ENCODE peak calls at places on chromosomes 16 and 17, in four cellular contexts. W is C1 segment of cervical spinal cord, I is Caco-2, Q is GM04504. B is an unnamed sample.

GRCh38 chr16:8776193-8776592 is 21.2 kb downstream of the TMEM186 start:
- DNase-seq in W (no peak), I (no peak), Q (no peak), B (no peak)

GRCh38 chr17:63841350-63842172 is 924 bp downstream of the SMARCD2 start:
- DNase-seq in W (peak), I (peak), Q (no peak), B (no peak)

GRCh38 chr16:27698746-27699145 is 148.8 kb downstream of the KATNIP start:
- DNase-seq in W (no peak), I (no peak), Q (no peak), B (no peak)

GRCh38 chr17:15941781-15942180 is 3.1 kb upstream of the ADORA2B start:
- DNase-seq in W (no peak), I (no peak), Q (no peak), B (no peak)

GRCh38 chr16:5709889-5710288 is 612.3 kb upstream of the EEF2KMT start:
- DNase-seq in W (no peak), I (peak), Q (no peak), B (no peak)

GRCh38 chr17:76541739-76542450 is 2.1 kb downstream of the PRCD start:
- DNase-seq in W (no peak), I (no peak), Q (no peak), B (no peak)

GRCh38 chr17:1762906-1763829 is 1.3 kb downstream of the SERPINF1 start:
- DNase-seq in W (no peak), I (no peak), Q (peak), B (no peak)

GRCh38 chr17:44916059-44916780 is 920 bp upstream of the GFAP start:
- DNase-seq in W (peak), I (peak), Q (no peak), B (no peak)

GRCh38 chr17:80866050-80866793 is 125.4 kb upstream of the CHMP6 start:
- DNase-seq in W (peak), I (peak), Q (no peak), B (no peak)

GRCh38 chr16:1580256-1580655 is 31.6 kb downstream of the IFT140 start:
- DNase-seq in W (no peak), I (no peak), Q (no peak), B (no peak)

GRCh38 chr16:73572135-73572534 is 524.2 kb upstream of the ZFHX3 start:
- DNase-seq in W (no peak), I (no peak), Q (no peak), B (no peak)

GRCh38 chr17:43702636-43703035 is 40.9 kb upstream of the MEOX1 start:
- DNase-seq in W (no peak), I (peak), Q (no peak), B (no peak)

GRCh38 chr16:49749816-49750215 is 106.1 kb downstream of the ZNF423 start:
- DNase-seq in W (no peak), I (no peak), Q (no peak), B (no peak)

GRCh38 chr16:85172465-85173071 is 60.3 kb upstream of the CIBAR2 start:
- DNase-seq in W (no peak), I (no peak), Q (no peak), B (no peak)

GRCh38 chr17:46773676-46774075 is 44.8 kb downstream of the WNT3 start:
- DNase-seq in W (no peak), I (peak), Q (no peak), B (no peak)

GRCh38 chr17:14307560-14308024 is 6.7 kb downstream of the HS3ST3B1 start:
- DNase-seq in W (no peak), I (no peak), Q (no peak), B (no peak)

GRCh38 chr17:51731941-51732722 is 426.4 kb downstream of the CA10 start:
- DNase-seq in W (no peak), I (no peak), Q (no peak), B (no peak)

GRCh38 chr17:7035591-7036368 is at the start of gene SLC16A13:
- DNase-seq in W (peak), I (peak), Q (peak), B (peak)

GRCh38 chr16:87561200-87562105 is 40.9 kb upstream of the JPH3 start:
- DNase-seq in W (no peak), I (no peak), Q (no peak), B (no peak)

GRCh38 chr17:65523853-65524664 is 37.4 kb downstream of the AXIN2 start:
- DNase-seq in W (no peak), I (no peak), Q (no peak), B (no peak)

GRCh38 chr17:57051886-57052342 is 33.1 kb upstream of the AKAP1 start:
- DNase-seq in W (no peak), I (no peak), Q (no peak), B (no peak)

GRCh38 chr16:48901712-48902374 is 291.9 kb upstream of the N4BP1 start:
- DNase-seq in W (no peak), I (no peak), Q (no peak), B (no peak)

GRCh38 chr16:58331024-58331707 is 36.3 kb upstream of the PRSS54 start:
- DNase-seq in W (no peak), I (no peak), Q (no peak), B (no peak)

GRCh38 chr17:50660042-50660886 is 25.6 kb downstream of the ABCC3 start:
- DNase-seq in W (no peak), I (peak), Q (no peak), B (no peak)

GRCh38 chr16:88591577-88592021 is 21.4 kb downstream of the ZC3H18 start:
- DNase-seq in W (peak), I (no peak), Q (no peak), B (no peak)

GRCh38 chr17:1398900-1399299 is 1.1 kb downstream of the YWHAE start:
- DNase-seq in W (no peak), I (no peak), Q (no peak), B (no peak)

GRCh38 chr16:30379165-30379783 is 3.1 kb downstream of the SEPTIN1 start:
- DNase-seq in W (no peak), I (no peak), Q (no peak), B (no peak)

GRCh38 chr17:8223356-8224063 is 13.1 kb upstream of the AURKB start:
- DNase-seq in W (no peak), I (peak), Q (no peak), B (no peak)

GRCh38 chr16:80804451-80805383 is at the start of gene CDYL2:
- DNase-seq in W (no peak), I (no peak), Q (peak), B (no peak)

GRCh38 chr17:58326609-58327341 is 1.8 kb downstream of the TSPOAP1 start:
- DNase-seq in W (no peak), I (no peak), Q (no peak), B (no peak)

GRCh38 chr16:68005786-68006286 is 6.6 kb upstream of the DPEP2 start:
- DNase-seq in W (peak), I (no peak), Q (no peak), B (no peak)